ENCODE peak calls at places on chromosome 16, in nine cellular contexts. B, W, S, F, O, Y, V, J and X are unnamed samples.
A peak's percentile ranks its signal among the peaks of the same experiment; 100 is the strongest.

GRCh38 chr16:84599528-84600202 is 18.2 kb downstream of the COTL1 start:
- DNase-seq in J (peak; percentile 82), F (no peak), O (peak; percentile 36), W (peak; percentile 94), S (no peak), Y (peak; percentile 46), V (peak; percentile 45), B (peak; percentile 92), X (no peak)

GRCh38 chr16:20404637-20405036 is at the start of gene PDILT:
- DNase-seq in O (no peak), W (no peak), Y (no peak), S (no peak), F (no peak), V (no peak), B (no peak), J (no peak), X (no peak)

GRCh38 chr16:7025616-7026190 is 306.9 kb upstream of the RBFOX1 start:
- DNase-seq in O (peak; percentile 66), Y (peak; percentile 63), B (peak; percentile 91), J (no peak), V (no peak), F (no peak), S (peak; percentile 76), W (no peak), X (no peak)

GRCh38 chr16:50627419-50627818 is 53.7 kb downstream of the SNX20 start:
- DNase-seq in B (peak; percentile 58), Y (no peak), O (peak; percentile 24), W (peak; percentile 50), J (peak; percentile 54), S (no peak), F (no peak), V (no peak), X (no peak)

GRCh38 chr16:69798466-69798865 is 36.3 kb downstream of the WWP2 start:
- DNase-seq in W (peak; percentile 25), F (no peak), Y (no peak), O (peak; percentile 16), J (peak; percentile 9), V (no peak), B (peak; percentile 16), S (no peak), X (no peak)

GRCh38 chr16:68800257-68800875 is 43.0 kb upstream of the TANGO6 start:
- DNase-seq in J (peak; percentile 81), S (peak; percentile 67), F (peak; percentile 63), Y (peak; percentile 77), B (peak; percentile 81), W (peak; percentile 96), V (peak; percentile 66), O (peak; percentile 48), X (peak; percentile 61)

GRCh38 chr16:61678182-61678581 is 358.1 kb downstream of the CDH8 start:
- DNase-seq in Y (no peak), B (no peak), S (no peak), F (no peak), V (no peak), J (no peak), W (no peak), O (no peak), X (no peak)

GRCh38 chr16:11346700-11347319 is 1.6 kb downstream of the RMI2 start:
- DNase-seq in V (no peak), J (no peak), S (no peak), O (no peak), F (no peak), Y (no peak), B (no peak), W (no peak), X (no peak)

GRCh38 chr16:18789850-18790706 is at the start of gene RPS15A:
- DNase-seq in J (peak; percentile 98), Y (peak; percentile 98), F (peak; percentile 95), V (peak; percentile 95), W (peak; percentile 98), B (peak; percentile 97), O (peak; percentile 95), S (peak; percentile 98), X (peak; percentile 96)

GRCh38 chr16:84119368-84119767 is 2.6 kb upstream of the MBTPS1 start:
- DNase-seq in F (no peak), V (no peak), J (no peak), W (no peak), O (no peak), B (no peak), S (no peak), Y (no peak), X (no peak)

GRCh38 chr16:26645629-26646028 is 421.1 kb upstream of the C16orf82 start:
- DNase-seq in O (no peak), Y (peak; percentile 10), J (no peak), W (no peak), S (peak; percentile 38), B (peak; percentile 80), V (no peak), F (no peak), X (no peak)

GRCh38 chr16:30065943-30066881 is 652 bp downstream of the ALDOA start:
- DNase-seq in Y (peak; percentile 43), S (peak; percentile 64), J (peak; percentile 65), B (peak; percentile 58), O (peak; percentile 32), V (no peak), F (no peak), W (peak; percentile 72), X (no peak)

GRCh38 chr16:30063278-30063892 is 2.2 kb upstream of the ALDOA start:
- DNase-seq in V (no peak), S (no peak), W (no peak), O (no peak), Y (no peak), F (no peak), B (no peak), J (no peak), X (no peak)

GRCh38 chr16:30065112-30065942 is at the start of gene ALDOA:
- DNase-seq in S (peak; percentile 96), B (peak; percentile 98), W (peak; percentile 100), O (peak; percentile 98), Y (peak; percentile 98), J (peak; percentile 99), F (peak; percentile 98), V (peak; percentile 98), X (peak; percentile 81)

GRCh38 chr16:30064746-30065111 is 831 bp upstream of the ALDOA start:
- DNase-seq in Y (no peak), F (no peak), V (no peak), O (no peak), B (no peak), S (no peak), J (no peak), W (no peak), X (no peak)

GRCh38 chr16:30063893-30064745 is 1.4 kb upstream of the ALDOA start:
- DNase-seq in J (no peak), O (peak; percentile 76), S (peak; percentile 67), Y (peak; percentile 79), B (peak; percentile 64), W (no peak), F (no peak), V (no peak), X (peak; percentile 46)
- TF ChIP-seq CTCF in J (peak; percentile 18), O (peak; percentile 46), S (peak; percentile 57), Y (peak; percentile 55), B (peak; percentile 26), W (peak; percentile 19), F (peak; percentile 14), V (peak; percentile 15), X (peak; percentile 39)

DNA sequence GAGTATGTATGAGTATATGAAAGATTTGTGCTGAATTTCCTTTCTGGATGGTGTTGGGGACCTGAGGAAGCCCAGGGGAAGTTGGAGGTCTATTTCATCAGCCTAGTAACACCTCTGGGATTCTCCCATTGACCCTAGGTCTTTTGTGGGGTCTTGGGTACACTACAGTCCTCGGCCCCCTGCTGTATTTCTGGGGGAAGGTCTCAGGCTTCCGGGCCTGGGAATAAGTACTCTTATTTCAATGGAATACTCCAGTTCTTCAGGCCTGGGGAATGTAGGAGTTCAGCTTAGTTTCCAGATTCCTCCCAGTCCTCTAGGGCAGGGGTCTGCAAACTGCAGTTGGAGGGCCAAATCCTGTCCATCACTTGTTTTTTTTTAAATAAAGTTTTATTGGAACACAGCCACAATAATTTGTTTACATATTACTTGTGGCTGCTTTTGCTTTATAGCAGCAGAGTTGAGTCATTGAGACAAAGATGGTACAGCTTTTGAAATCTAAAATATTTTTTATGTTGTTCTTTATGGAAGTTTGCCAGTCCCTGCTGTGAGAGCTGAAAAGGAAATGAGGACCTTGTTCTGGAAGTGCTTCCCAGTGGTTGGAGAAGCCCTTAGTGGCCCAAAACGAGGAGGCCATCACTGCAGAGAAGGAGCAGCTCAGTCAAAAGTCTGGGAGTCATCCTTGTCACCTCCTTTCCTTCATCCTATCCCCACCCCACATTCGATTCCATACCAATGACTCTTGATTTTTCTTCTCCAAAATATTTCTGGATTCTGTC is 142.5 kb upstream of the HS3ST2 start:
- DNase-seq in J (peak; percentile 20), Y (no peak), S (no peak), O (no peak), F (no peak), B (peak; percentile 47), V (no peak), W (peak; percentile 16), X (no peak)
- TF ChIP-seq CTCF in J (no peak), Y (no peak), S (no peak), O (no peak), F (no peak), B (no peak), V (no peak), W (no peak), X (no peak)

GRCh38 chr16:52069866-52070265 is 477.1 kb downstream of the TOX3 start:
- DNase-seq in Y (peak; percentile 22), W (peak; percentile 27), V (no peak), S (no peak), F (no peak), O (no peak), B (peak; percentile 59), J (peak; percentile 26), X (no peak)

GRCh38 chr16:52071101-52071500 is 475.8 kb downstream of the TOX3 start:
- DNase-seq in W (no peak), F (no peak), J (no peak), O (no peak), S (no peak), Y (no peak), V (no peak), B (no peak), X (no peak)

GRCh38 chr16:52066951-52067350 is 480.0 kb downstream of the TOX3 start:
- DNase-seq in B (no peak), O (no peak), S (no peak), Y (no peak), F (no peak), W (no peak), J (no peak), V (no peak), X (no peak)

GRCh38 chr16:52070341-52071057 is 476.4 kb downstream of the TOX3 start:
- DNase-seq in B (no peak), V (no peak), J (no peak), O (no peak), S (no peak), F (no peak), W (no peak), Y (no peak), X (no peak)

GRCh38 chr16:52068447-52069074 is 478.4 kb downstream of the TOX3 start:
- DNase-seq in F (no peak), O (peak; percentile 20), W (peak; percentile 21), V (no peak), B (peak; percentile 72), Y (peak; percentile 39), S (no peak), J (peak; percentile 25), X (no peak)
- TF ChIP-seq CTCF in F (no peak), O (peak; percentile 64), W (no peak), V (no peak), B (peak; percentile 75), Y (no peak), S (no peak), J (no peak), X (no peak)

DNA sequence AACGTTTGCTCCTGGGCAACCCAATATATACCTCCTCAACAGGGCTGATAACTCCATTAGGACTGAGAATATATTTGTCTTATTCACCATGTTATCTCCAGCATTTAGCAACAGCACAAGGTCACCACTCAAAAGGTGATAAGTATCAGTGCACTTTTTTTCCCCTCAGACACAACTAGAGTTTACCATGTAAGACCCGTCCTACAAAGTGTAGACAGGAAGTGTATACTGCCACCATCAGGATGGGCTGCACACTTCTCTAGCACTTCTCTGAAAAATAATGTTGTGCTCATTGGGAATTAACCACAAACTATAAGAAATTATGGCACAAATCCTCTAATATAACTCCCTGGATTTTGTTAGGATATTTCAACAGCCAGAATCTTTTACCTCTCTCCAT is 5.7 kb upstream of the VAT1L start:
- DNase-seq in O (no peak), B (no peak), J (no peak), S (no peak), Y (peak; percentile 9), W (peak; percentile 5), F (no peak), V (no peak), X (no peak)
- TF ChIP-seq CTCF in O (peak; percentile 14), B (peak; percentile 43), J (peak; percentile 41), S (peak; percentile 43), Y (no peak), W (peak; percentile 20), F (peak; percentile 21), V (peak; percentile 51), X (peak; percentile 33)